ENCODE peak calls at places on chromosomes 12 and 14, in six cellular contexts. H is B cell, W is HFF-Myc, R is esophagus squamous epithelium, Z is kidney, J is IMR-90. S is an unnamed sample.

GRCh38 chr14:95500772-95501401 is 15.6 kb downstream of the SYNE3 start:
- DNase-seq in W (peak), J (peak), H (no peak), Z (no peak), R (no peak), S (no peak)

GRCh38 chr14:50335389-50335788 is 23.3 kb downstream of the DMAC2L start:
- DNase-seq in W (no peak), J (peak), H (no peak), R (no peak), Z (peak), S (peak)

GRCh38 chr12:53047221-53048032 is 2.4 kb upstream of the TNS2 start:
- DNase-seq in Z (peak), R (no peak), H (peak), J (peak), W (no peak), S (peak)

GRCh38 chr14:32727827-32728226 is 210.9 kb upstream of the NPAS3 start:
- DNase-seq in W (no peak), R (no peak), J (no peak), Z (peak), H (no peak), S (no peak)

GRCh38 chr14:84340938-84341337 is 1189.0 kb upstream of the FLRT2 start:
- DNase-seq in Z (no peak), W (no peak), H (no peak), J (peak), R (no peak), S (no peak)

GRCh38 chr12:27607611-27608010 is 83.6 kb downstream of the PPFIBP1 start:
- DNase-seq in Z (no peak), W (no peak), R (no peak), J (no peak), H (no peak), S (no peak)

GRCh38 chr12:68746572-68747180 is 700 bp downstream of the SLC35E3 start:
- DNase-seq in Z (peak), H (peak), R (no peak), W (peak), J (peak), S (peak)

GRCh38 chr14:60327447-60328331 is 78.7 kb downstream of the PPM1A start:
- DNase-seq in J (peak), Z (no peak), H (peak), W (no peak), R (no peak), S (peak)

GRCh38 chr12:26630546-26631027 is 202.4 kb downstream of the ITPR2 start:
- DNase-seq in H (no peak), Z (peak), J (peak), R (no peak), W (peak), S (no peak)

GRCh38 chr12:2958432-2959193 is 584 bp upstream of the TEAD4 start:
- DNase-seq in Z (peak), W (peak), R (no peak), H (peak), J (peak), S (peak)

GRCh38 chr12:124508323-124509096 is 58.9 kb downstream of the NCOR2 start:
- DNase-seq in Z (peak), W (no peak), J (peak), R (no peak), H (no peak), S (no peak)

GRCh38 chr14:60326274-60326673 is 77.3 kb downstream of the PPM1A start:
- DNase-seq in Z (no peak), J (no peak), R (no peak), W (no peak), H (no peak), S (no peak)

GRCh38 chr12:2256915-2257314 is 204.1 kb downstream of the CACNA1C start:
- DNase-seq in R (no peak), H (no peak), Z (no peak), J (peak), W (no peak), S (no peak)

GRCh38 chr12:23631991-23632390 is 317.5 kb downstream of the SOX5 start:
- DNase-seq in R (no peak), J (peak), W (no peak), H (no peak), Z (no peak), S (no peak)

GRCh38 chr12:6552140-6552551 is 3.7 kb downstream of the IFFO1 start:
- DNase-seq in W (no peak), Z (no peak), J (no peak), R (no peak), H (no peak), S (no peak)

GRCh38 chr12:78641837-78642423 is 222.6 kb upstream of the SYT1 start:
- DNase-seq in W (no peak), Z (no peak), H (no peak), J (peak), R (no peak), S (no peak)

GRCh38 chr12:25491396-25491948 is 61.6 kb downstream of the LMNTD1 start:
- DNase-seq in H (no peak), J (no peak), W (no peak), Z (no peak), R (no peak), S (no peak)

GRCh38 chr14:106850913-106851825 is 1324.8 kb downstream of the TMEM121 start:
- DNase-seq in W (no peak), H (peak), Z (no peak), J (no peak), R (no peak), S (no peak)

GRCh38 chr14:91354979-91355685 is 62.5 kb downstream of the CCDC88C start:
- DNase-seq in J (no peak), W (no peak), R (no peak), H (no peak), Z (peak), S (peak)

GRCh38 chr12:77947746-77948145 is 117.1 kb downstream of the NAV3 start:
- DNase-seq in Z (no peak), H (no peak), J (no peak), R (no peak), W (no peak), S (no peak)

GRCh38 chr12:57119294-57119693 is 8.1 kb upstream of the STAT6 start:
- DNase-seq in W (no peak), J (no peak), Z (no peak), R (no peak), H (no peak), S (no peak)

GRCh38 chr12:54413284-54414190 is 5.5 kb downstream of the ITGA5 start:
- DNase-seq in H (peak), Z (no peak), J (no peak), W (no peak), R (no peak), S (no peak)

GRCh38 chr12:13436696-13437391 is 240.3 kb downstream of the EMP1 start:
- DNase-seq in W (peak), R (no peak), Z (no peak), H (no peak), J (peak), S (no peak)

GRCh38 chr14:77989441-77989891 is 180.7 kb upstream of the NRXN3 start:
- DNase-seq in R (no peak), W (no peak), Z (no peak), J (no peak), H (no peak), S (peak)

GRCh38 chr12:9331218-9331626 is 123.0 kb upstream of the PZP start:
- DNase-seq in Z (peak), R (no peak), H (peak), J (peak), W (no peak), S (peak)

GRCh38 chr14:23013056-23014054 is 3.4 kb upstream of the C14orf93 start:
- DNase-seq in Z (no peak), R (no peak), W (no peak), J (no peak), H (no peak), S (peak)

GRCh38 chr12:27652174-27652763 is 44.0 kb upstream of the REP15 start:
- DNase-seq in W (peak), R (no peak), Z (no peak), J (peak), H (peak), S (peak)

GRCh38 chr12:25971675-25972035 is 13.2 kb downstream of the RASSF8 start:
- DNase-seq in H (no peak), J (no peak), Z (no peak), R (no peak), W (no peak), S (no peak)

GRCh38 chr12:82665142-82665923 is 21.4 kb upstream of the TMTC2 start:
- DNase-seq in W (no peak), Z (no peak), R (no peak), J (no peak), H (no peak), S (no peak)

GRCh38 chr12:58465418-58465817 is 454.9 kb downstream of the LRIG3 start:
- DNase-seq in R (no peak), W (no peak), H (no peak), J (peak), Z (no peak), S (no peak)

GRCh38 chr14:93329965-93330608 is 2.7 kb downstream of the BTBD7 start:
- DNase-seq in Z (no peak), R (no peak), W (no peak), J (no peak), H (no peak), S (no peak)

GRCh38 chr12:98530068-98530467 is 14.7 kb downstream of the TMPO start:
- DNase-seq in H (no peak), W (no peak), Z (no peak), J (no peak), R (no peak), S (no peak)
- TF ChIP-seq CTCF in H (no peak), W (no peak), Z (no peak), J (no peak), R (no peak), S (no peak)

DNA sequence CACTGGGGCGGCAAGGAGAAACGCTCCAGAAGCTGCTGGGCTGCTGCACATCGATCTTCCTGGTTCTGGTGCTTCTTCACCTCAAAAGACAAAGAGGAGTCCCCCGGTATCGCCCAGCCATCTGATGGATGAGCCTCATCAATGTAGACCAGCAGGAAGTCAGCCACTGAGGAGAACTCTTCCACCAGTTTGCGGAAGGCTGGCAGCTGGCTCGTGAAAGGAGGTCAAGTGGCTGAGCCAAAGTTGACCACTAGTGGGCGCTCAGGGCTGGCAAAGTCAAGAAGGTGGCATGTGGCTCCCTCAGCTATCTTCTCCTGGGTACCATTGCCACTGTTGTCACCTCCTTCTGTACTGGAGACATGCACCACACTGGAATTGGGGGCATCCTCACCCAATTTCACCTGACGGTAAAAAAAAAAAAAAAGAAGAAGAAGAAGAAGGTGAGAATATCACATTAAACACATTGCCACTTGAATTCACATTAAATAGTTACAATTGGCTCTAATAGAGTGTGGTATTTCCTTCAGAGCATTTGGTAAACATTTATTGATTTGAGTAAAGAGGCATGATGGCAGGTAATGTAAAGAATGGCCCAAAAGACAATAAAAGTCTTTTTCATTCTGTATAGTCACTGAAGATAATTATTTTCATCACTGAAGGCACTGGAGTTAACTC is 8.3 kb downstream of the DIO2 start:
- DNase-seq in R (no peak), Z (no peak), J (no peak), W (no peak), H (no peak), S (peak)
- TF ChIP-seq CTCF in R (no peak), Z (peak), J (peak), W (peak), H (no peak), S (peak)

DNA sequence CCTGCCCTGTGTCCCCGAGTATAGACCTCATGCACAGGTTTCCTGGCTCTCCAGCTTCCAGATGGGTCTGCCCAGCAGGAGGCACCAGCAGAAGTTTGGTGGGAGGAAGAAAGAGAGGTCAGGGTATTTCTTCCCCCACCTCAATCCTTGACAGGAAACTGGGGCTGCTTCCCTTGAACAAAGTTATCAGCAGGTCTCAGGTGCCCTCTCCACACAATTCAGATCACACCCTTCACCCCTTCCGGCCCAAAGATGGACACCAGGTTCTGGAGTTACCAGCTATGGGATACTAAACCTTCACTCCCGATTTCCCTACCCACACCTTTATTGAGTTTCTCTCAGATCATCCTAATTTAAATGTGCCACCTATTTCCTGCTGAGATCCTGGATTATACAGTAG is 1.2 kb downstream of the SART3 start:
- DNase-seq in R (no peak), W (no peak), Z (no peak), J (no peak), H (no peak), S (no peak)
- TF ChIP-seq CTCF in R (no peak), W (peak), Z (no peak), J (no peak), H (no peak), S (no peak)

GRCh38 chr14:88437659-88438058 is 52.2 kb downstream of the SPATA7 start:
- DNase-seq in H (no peak), W (no peak), R (no peak), Z (no peak), J (no peak), S (no peak)
- TF ChIP-seq CTCF in H (no peak), W (no peak), R (no peak), Z (no peak), J (peak), S (no peak)

DNA sequence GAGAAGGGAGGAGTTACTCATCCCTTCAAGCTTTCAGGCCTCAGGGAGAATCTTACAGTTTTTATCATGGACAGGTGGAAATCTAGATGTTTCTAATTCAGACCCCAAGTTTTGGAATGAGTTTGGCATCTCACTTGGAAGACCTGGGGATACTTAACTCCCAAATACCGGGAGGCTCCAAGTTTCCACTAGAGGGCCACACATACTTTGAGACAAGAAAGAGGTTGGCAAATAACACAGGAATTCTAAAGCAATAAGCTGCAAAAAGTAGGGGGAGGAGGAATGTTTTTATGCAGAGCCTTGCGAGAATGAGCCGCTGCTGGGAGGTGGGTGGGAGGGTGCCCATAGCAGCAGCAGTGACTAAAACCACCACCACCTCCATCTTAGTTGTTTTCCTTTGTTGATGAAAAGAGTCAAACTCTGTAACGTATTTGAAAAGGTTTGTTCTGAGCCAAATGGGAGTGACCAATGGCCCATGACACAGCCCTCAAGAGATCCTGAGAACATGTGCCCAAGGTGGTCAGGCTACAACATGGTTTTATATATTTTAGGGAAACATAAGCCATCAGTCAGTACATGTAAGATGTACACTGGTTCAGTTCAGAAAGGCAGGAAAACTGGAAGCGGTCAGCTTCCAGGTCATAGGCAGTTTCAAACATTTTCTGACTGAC is 34.2 kb upstream of the RNASE1 start:
- DNase-seq in H (no peak), R (no peak), W (no peak), Z (no peak), J (peak), S (no peak)
- TF ChIP-seq CTCF in H (no peak), R (peak), W (peak), Z (peak), J (peak), S (peak)

DNA sequence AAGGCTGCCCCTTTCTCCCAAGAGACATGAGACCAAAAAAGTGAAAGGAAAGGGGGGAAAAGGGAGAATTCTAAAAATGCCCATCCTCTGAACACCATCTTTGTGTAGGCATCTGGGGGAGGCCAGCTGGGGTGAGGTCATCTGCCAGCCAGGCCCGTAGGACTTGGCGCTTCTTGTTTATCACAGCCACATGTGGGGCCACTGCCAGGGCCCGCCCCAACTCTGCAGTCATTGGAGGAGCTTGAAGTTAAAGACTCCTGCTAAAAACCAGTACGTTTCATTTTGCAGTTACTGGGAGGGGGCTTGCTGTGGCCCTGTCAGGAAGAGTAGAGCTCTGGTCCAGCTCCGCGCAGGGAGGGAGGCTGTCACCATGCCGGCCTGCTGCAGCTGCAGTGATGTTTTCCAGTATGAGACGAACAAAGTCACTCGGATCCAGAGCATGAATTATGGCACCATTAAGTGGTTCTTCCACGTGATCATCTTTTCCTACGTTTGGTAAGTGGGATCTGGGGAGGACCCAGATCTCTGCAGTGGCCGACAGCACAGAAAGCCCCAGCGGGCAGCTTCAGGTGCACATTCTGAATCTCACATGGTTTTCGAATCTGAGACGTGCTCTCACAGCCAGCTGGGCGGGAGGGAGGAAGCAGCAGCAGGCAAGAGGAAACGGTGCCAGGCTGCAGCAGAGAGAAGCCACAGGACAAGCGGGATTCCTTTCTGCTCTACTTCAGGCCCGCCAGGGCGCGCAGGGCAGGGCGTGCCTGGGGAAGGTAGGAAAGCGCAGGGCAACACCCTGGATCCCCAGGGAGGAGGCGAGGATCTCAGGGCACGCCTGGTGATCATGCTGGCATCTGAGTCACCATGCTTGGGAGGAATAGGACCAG is at the start of gene P2RX7:
- DNase-seq in H (peak), J (peak), Z (peak), R (no peak), W (peak), S (peak)
- TF ChIP-seq CTCF in H (no peak), J (no peak), Z (no peak), R (no peak), W (no peak), S (no peak)